ENCODE peak calls at places on chromosomes 2 and 18, in ten cellular contexts. L is tibial artery, U is aorta, S is cardiac muscle cell, K is heart right ventricle, R is ovary, Z is prostate gland, M is hepatocyte, W is pancreas, O is sigmoid colon. E is an unnamed sample.

GRCh38 chr18:14089176-14089575 is 43.1 kb downstream of the ZNF519 start:
- DNase-seq in L (no peak), U (no peak), S (no peak), K (no peak), R (no peak), Z (no peak), M (no peak), W (no peak), O (no peak), E (no peak)

GRCh38 chr18:68362907-68363306 is 352.0 kb downstream of the TMX3 start:
- DNase-seq in L (no peak), U (no peak), S (no peak), K (no peak), R (no peak), Z (no peak), M (no peak), W (no peak), O (no peak), E (no peak)

GRCh38 chr18:50844960-50845359 is 25.1 kb upstream of the MRO start:
- DNase-seq in L (no peak), U (no peak), S (no peak), K (no peak), R (no peak), Z (no peak), M (no peak), W (no peak), O (no peak), E (no peak)

GRCh38 chr2:129135017-129135416 is 816.3 kb upstream of the HS6ST1 start:
- DNase-seq in L (no peak), U (no peak), S (no peak), K (no peak), R (no peak), Z (no peak), M (no peak), W (no peak), O (no peak), E (no peak)

GRCh38 chr18:48682768-48683167 is 143.9 kb downstream of the CTIF start:
- DNase-seq in L (no peak), U (no peak), S (no peak), K (no peak), R (no peak), Z (no peak), M (no peak), W (no peak), O (no peak), E (no peak)

GRCh38 chr2:121155502-121156056 is 129.4 kb downstream of the TFCP2L1 start:
- DNase-seq in L (no peak), U (no peak), S (no peak), K (no peak), R (no peak), Z (peak; percentile 73), M (peak; percentile 41), W (peak; percentile 86), O (no peak), E (no peak)

GRCh38 chr2:89820248-89820647 is 1128.8 kb downstream of the RPIA start:
- DNase-seq in L (no peak), U (no peak), S (no peak), K (no peak), R (no peak), Z (no peak), M (no peak), W (no peak), O (no peak), E (no peak)

GRCh38 chr2:197931661-197932312 is 127.4 kb downstream of the PLCL1 start:
- DNase-seq in L (no peak), U (no peak), S (no peak), K (no peak), R (no peak), Z (no peak), M (no peak), W (no peak), O (no peak), E (no peak)

GRCh38 chr2:3323360-3324035 is 54.1 kb downstream of the EIPR1 start:
- DNase-seq in L (no peak), U (peak; percentile 20), S (no peak), K (no peak), R (no peak), Z (no peak), M (no peak), W (no peak), O (peak; percentile 40), E (no peak)

GRCh38 chr2:239098288-239098970 is 250.5 kb downstream of the TWIST2 start:
- DNase-seq in L (no peak), U (no peak), S (no peak), K (no peak), R (no peak), Z (no peak), M (no peak), W (no peak), O (peak; percentile 91), E (no peak)

GRCh38 chr2:25252291-25253152 is 84.1 kb upstream of the POMC start:
- DNase-seq in L (peak; percentile 48), U (peak; percentile 76), S (peak; percentile 83), K (peak; percentile 72), R (peak; percentile 87), Z (peak; percentile 65), M (peak; percentile 94), W (peak; percentile 64), O (peak; percentile 81), E (no peak)

GRCh38 chr2:27003857-27004256 is 28.9 kb upstream of the TMEM214 start:
- DNase-seq in L (no peak), U (no peak), S (peak; percentile 70), K (no peak), R (no peak), Z (no peak), M (no peak), W (no peak), O (no peak), E (no peak)

GRCh38 chr2:88638743-88639142 is 11.5 kb upstream of the EIF2AK3 start:
- DNase-seq in L (no peak), U (no peak), S (peak; percentile 40), K (no peak), R (no peak), Z (no peak), M (no peak), W (no peak), O (no peak), E (no peak)

GRCh38 chr18:260547-260946 is 7.3 kb downstream of the THOC1 start:
- DNase-seq in L (no peak), U (no peak), S (no peak), K (no peak), R (no peak), Z (no peak), M (no peak), W (no peak), O (no peak), E (no peak)

GRCh38 chr18:66222174-66222573 is 381.7 kb downstream of the CDH19 start:
- DNase-seq in L (no peak), U (no peak), S (no peak), K (no peak), R (no peak), Z (no peak), M (no peak), W (no peak), O (no peak), E (no peak)

DNA sequence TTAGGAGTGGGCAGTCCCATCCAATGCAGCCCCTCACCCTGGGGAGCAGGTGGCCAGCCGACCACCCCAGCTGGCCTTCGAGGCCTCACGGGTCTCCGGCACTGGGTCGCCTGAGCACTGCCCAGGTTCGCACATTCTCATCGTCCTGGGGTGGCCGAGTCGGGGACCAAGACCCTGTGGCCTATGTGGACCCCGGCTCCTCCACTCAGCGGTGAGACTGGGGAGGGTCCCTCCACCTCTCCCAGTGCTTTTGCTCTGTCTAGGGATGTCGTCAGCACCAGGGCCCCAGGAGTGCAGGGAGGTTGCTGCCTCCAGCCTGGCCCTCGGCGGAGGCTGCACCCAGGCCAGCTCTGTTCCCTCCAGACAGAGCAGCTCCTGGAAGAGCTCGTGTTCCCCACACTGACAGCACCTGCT is 89.6 kb downstream of the TPO start:
- DNase-seq in L (no peak), U (peak; percentile 32), S (no peak), K (no peak), R (no peak), Z (no peak), M (no peak), W (no peak), O (peak; percentile 50), E (no peak)
- H3K4me3 ChIP-seq in L (no peak overlapping the region), U (no peak overlapping the region), S (no peak overlapping the region), K (no peak overlapping the region), R (no peak overlapping the region), Z (no peak overlapping the region), M (no peak overlapping the region), W (no peak overlapping the region), O (no peak overlapping the region), E (no peak overlapping the region)

GRCh38 chr2:237888389-237888788 is 29.0 kb downstream of the RAMP1 start:
- DNase-seq in L (no peak), U (no peak), S (peak; percentile 83), K (no peak), R (no peak), Z (no peak), M (peak; percentile 5), W (no peak), O (no peak), E (no peak)
- H3K27ac ChIP-seq in L (peak overlapping the region; percentile 99), U (peak overlapping the region; percentile 35), S (no peak overlapping the region), K (peak overlapping the region; percentile 89), R (peak overlapping the region; percentile 90), Z (peak overlapping the region; percentile 71), M (no peak overlapping the region), W (peak overlapping the region; percentile 22), O (peak overlapping the region; percentile 91), E (no peak overlapping the region)

DNA sequence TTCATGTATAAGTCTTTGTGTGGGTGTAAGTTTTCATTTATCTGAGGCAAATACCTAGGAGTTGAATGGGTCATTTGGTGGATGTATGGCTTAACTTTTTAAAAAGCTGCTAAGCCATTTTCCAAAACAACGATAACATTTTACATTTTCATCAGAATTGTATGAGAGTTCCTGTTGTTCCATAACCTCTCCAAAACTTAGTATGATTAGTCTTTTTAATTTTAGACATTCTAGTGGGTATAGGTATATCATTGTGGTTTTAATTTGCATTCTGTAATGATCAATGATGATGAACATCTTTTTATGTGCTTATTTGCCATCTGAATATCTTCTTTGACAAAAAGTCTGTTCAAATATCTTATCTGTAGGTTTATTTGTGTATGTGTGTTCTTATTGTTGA is 74.4 kb upstream of the UGP2 start:
- DNase-seq in L (no peak), U (no peak), S (no peak), K (no peak), R (no peak), Z (no peak), M (no peak), W (no peak), O (no peak), E (no peak)
- H3K4me1 ChIP-seq in L (peaks cover 35% of the 10 kb centered on the region), U (peaks cover 2% of the 10 kb centered on the region), S (no peaks in the 10 kb centered on the region), K (peaks cover 8% of the 10 kb centered on the region), R (peaks cover 1% of the 10 kb centered on the region), Z (no peaks in the 10 kb centered on the region), M (no peaks in the 10 kb centered on the region), W (no peaks in the 10 kb centered on the region), O (no peaks in the 10 kb centered on the region), E (peaks cover 7% of the 10 kb centered on the region)

DNA sequence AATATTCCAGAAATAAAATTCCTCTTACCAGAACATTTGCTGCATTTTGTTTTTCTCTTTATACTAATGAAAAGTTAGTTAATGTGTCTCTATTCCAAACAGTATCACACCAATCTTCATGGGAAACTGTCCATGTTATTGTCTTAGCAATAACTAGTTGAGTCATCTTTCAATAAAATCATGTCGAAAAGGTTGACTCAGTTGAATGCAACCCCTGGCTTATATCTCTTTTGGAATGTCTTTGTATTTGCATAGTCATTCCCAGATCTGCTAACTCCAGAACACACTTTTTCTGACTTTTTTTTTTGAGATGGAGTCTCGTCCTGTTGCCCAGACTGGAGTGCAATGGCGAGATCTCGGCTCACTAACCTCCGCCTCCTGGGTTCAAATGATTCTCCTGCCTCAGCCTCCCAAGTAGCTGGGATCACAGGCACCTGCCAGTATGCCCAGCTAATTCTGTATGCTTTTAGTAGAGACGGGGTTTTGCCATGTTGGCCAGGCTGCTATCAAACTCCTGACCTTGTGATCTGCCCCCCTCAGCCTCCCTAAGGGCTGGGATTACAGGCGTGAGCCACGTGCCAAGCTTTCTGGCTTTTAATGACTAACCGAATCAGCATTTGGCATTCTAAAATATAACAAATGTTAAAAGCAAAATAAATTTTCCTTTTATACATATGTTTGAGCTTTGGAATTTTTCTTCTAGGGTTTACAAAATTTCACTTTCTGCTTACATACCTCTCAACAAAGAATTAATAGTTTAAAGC is 133.2 kb upstream of the GULP1 start:
- DNase-seq in L (no peak), U (no peak), S (no peak), K (no peak), R (no peak), Z (no peak), M (no peak), W (no peak), O (no peak), E (no peak)
- H3K4me3 ChIP-seq in L (no peak overlapping the region), U (no peak overlapping the region), S (no peak overlapping the region), K (no peak overlapping the region), R (no peak overlapping the region), Z (no peak overlapping the region), M (no peak overlapping the region), W (no peak overlapping the region), O (no peak overlapping the region), E (no peak overlapping the region)

E was measured in iPS DF 6.9.